ENCODE peak calls at places on chromosomes 6 and 20, in six cellular contexts. Q is activated naive CD4-positive, alpha-beta T cell treated with anti-CD3 and anti-CD28 coated beads, Interleukin-2, amount 50 U/mL, for 72 hours; P is activated T-cell treated with anti-CD3 and anti-CD28 coated beads, Interleukin-2, amount 50 U/mL, for 4 hours; G is stimulated activated memory B cell treated with anti-CD40 and anti-IgM and Interleukin-4, amounts not matched to agents 10 μg/mL and 1 μg/mL and 100 μg/mL, for 72 hours; C is activated CD4-positive, CD25-positive, alpha-beta regulatory T cell treated with anti-CD3 and anti-CD28 coated beads, Interleukin-2, amount 50 U/mL, for 24 hours; B is aorta. Y is an unnamed sample.

GRCh38 chr20:32458061-32458836 is 100.1 kb downstream of the ASXL1 start:
- ATAC-seq in C (no peak), P (no peak), Q (no peak), G (no peak), B (no peak), Y (no peak)

GRCh38 chr6:26158581-26159416 is 71.6 kb downstream of the HFE start:
- ATAC-seq in B (peak), G (peak), P (peak), Q (peak), C (no peak), Y (no peak)

GRCh38 chr6:41274291-41274690 is 12.2 kb downstream of the TREM1 start:
- ATAC-seq in G (no peak), B (no peak), Q (no peak), C (no peak), P (no peak), Y (no peak)

GRCh38 chr6:149065658-149066556 is 251.6 kb upstream of the TAB2 start:
- ATAC-seq in Q (peak), G (peak), P (peak), B (peak), C (peak), Y (peak)

GRCh38 chr20:16437387-16437990 is 135.8 kb downstream of the KIF16B start:
- ATAC-seq in G (no peak), C (no peak), P (no peak), Q (no peak), B (no peak), Y (no peak)

GRCh38 chr20:43959079-43959919 is 44.6 kb downstream of the TOX2 start:
- ATAC-seq in G (no peak), Q (no peak), C (no peak), B (no peak), P (no peak), Y (no peak)

GRCh38 chr6:111626446-111626845 is 20.8 kb upstream of the TRAF3IP2 start:
- ATAC-seq in Q (no peak), G (no peak), B (no peak), P (no peak), C (no peak), Y (no peak)

GRCh38 chr6:150256618-150257272 is 112.1 kb upstream of the IYD start:
- ATAC-seq in Q (peak), G (no peak), P (no peak), B (no peak), C (no peak), Y (no peak)

GRCh38 chr20:32004963-32005362 is 5.3 kb upstream of the CCM2L start:
- ATAC-seq in C (no peak), Q (no peak), B (no peak), P (no peak), G (no peak), Y (no peak)

GRCh38 chr6:87103977-87104601 is 9.2 kb upstream of the CGA start:
- ATAC-seq in P (peak), B (no peak), G (no peak), C (peak), Q (no peak), Y (no peak)

GRCh38 chr20:56018194-56018593 is 12.9 kb upstream of the CBLN4 start:
- ATAC-seq in Q (no peak), B (no peak), C (no peak), P (no peak), G (no peak), Y (no peak)

GRCh38 chr20:34997171-34997570 is 41.5 kb downstream of the MYH7B start:
- ATAC-seq in P (no peak), B (peak), G (no peak), Q (peak), C (no peak), Y (peak)

GRCh38 chr6:18207438-18207837 is 52.2 kb downstream of the KDM1B start:
- ATAC-seq in C (no peak), B (no peak), G (no peak), P (no peak), Q (no peak), Y (peak)

GRCh38 chr6:127464161-127464880 is 5.1 kb upstream of the KIAA0408 start:
- ATAC-seq in Q (no peak), C (no peak), P (no peak), B (peak), G (no peak), Y (peak)

GRCh38 chr20:24452498-24453133 is 16.8 kb upstream of the SYNDIG1 start:
- ATAC-seq in G (peak), B (no peak), P (no peak), Q (no peak), C (no peak), Y (no peak)

GRCh38 chr6:166415306-166415705 is 32.6 kb upstream of the MPC1 start:
- ATAC-seq in P (no peak), C (no peak), Q (peak), G (no peak), B (no peak), Y (no peak)

GRCh38 chr20:39338977-39339376 is 376.8 kb downstream of the DHX35 start:
- ATAC-seq in G (peak), B (no peak), P (no peak), C (peak), Q (no peak), Y (no peak)

GRCh38 chr6:166949533-166950442 is 6.6 kb downstream of the RNASET2 start:
- ATAC-seq in G (peak), P (no peak), B (no peak), Q (no peak), C (no peak), Y (no peak)

GRCh38 chr20:44584103-44584690 is 1.8 kb downstream of the PKIG start:
- ATAC-seq in C (no peak), Q (no peak), G (no peak), B (no peak), P (no peak), Y (no peak)

Y was measured in gastroesophageal sphincter.